ENCODE peak calls at places on chromosomes 6 and 20, in nine cellular contexts. R, E, X, I, C, B, T, P and O are unnamed samples.

GRCh38 chr20:15236812-15237211 is 899.4 kb upstream of the FLRT3 start:
- DNase-seq in E (peak; percentile 1), X (no peak), I (no peak), T (peak; percentile 67), B (peak; percentile 23), R (peak; percentile 9), C (peak; percentile 19), P (no peak), O (peak; percentile 38)

GRCh38 chr20:47749367-47749766 is 35.9 kb downstream of the SULF2 start:
- DNase-seq in B (no peak), P (no peak), C (no peak), R (peak; percentile 89), T (no peak), X (no peak), I (no peak), E (no peak), O (peak; percentile 8)

GRCh38 chr20:53645582-53645897 is 51.9 kb upstream of the ZNF217 start:
- DNase-seq in T (no peak), B (no peak), X (no peak), C (no peak), I (no peak), P (no peak), R (no peak), E (no peak), O (no peak)

GRCh38 chr6:1472643-1473042 is 83.3 kb downstream of the FOXF2 start:
- DNase-seq in I (no peak), R (no peak), E (no peak), T (no peak), C (no peak), P (no peak), B (no peak), X (no peak), O (no peak)

GRCh38 chr6:112180095-112180820 is 74.1 kb downstream of the LAMA4 start:
- DNase-seq in X (peak; percentile 59), B (peak; percentile 48), R (peak; percentile 73), E (peak; percentile 51), I (peak; percentile 74), T (no peak), C (peak; percentile 65), P (no peak), O (peak; percentile 89)

GRCh38 chr6:133804263-133804662 is 84.7 kb upstream of the TCF21 start:
- DNase-seq in R (peak; percentile 52), B (no peak), I (no peak), T (peak; percentile 22), E (no peak), P (no peak), X (no peak), C (no peak), O (peak; percentile 67)

GRCh38 chr6:36441307-36441894 is 1.3 kb downstream of the PXT1 start:
- DNase-seq in C (peak; percentile 53), X (peak; percentile 84), B (peak; percentile 99), T (peak; percentile 100), I (peak; percentile 67), E (peak; percentile 88), P (peak; percentile 69), R (peak; percentile 99), O (peak; percentile 100)

GRCh38 chr20:41456341-41456740 is 89.7 kb upstream of the EMILIN3 start:
- DNase-seq in P (no peak), R (no peak), C (no peak), X (no peak), I (no peak), B (no peak), T (no peak), E (no peak), O (no peak)

GRCh38 chr20:1876217-1876921 is 18.8 kb upstream of the SIRPA start:
- DNase-seq in C (no peak), B (no peak), T (no peak), P (no peak), R (no peak), X (no peak), I (peak; percentile 16), E (no peak), O (no peak)

GRCh38 chr6:39004801-39005200 is 43.8 kb upstream of the GLP1R start:
- DNase-seq in X (no peak), E (no peak), B (no peak), T (no peak), C (no peak), R (no peak), P (no peak), I (no peak), O (no peak)

GRCh38 chr6:113632220-113632864 is 224.8 kb upstream of the MARCKS start:
- DNase-seq in C (peak; percentile 5), B (peak; percentile 53), R (peak; percentile 93), P (no peak), I (no peak), E (no peak), T (peak; percentile 94), X (no peak), O (peak; percentile 95)

GRCh38 chr6:75602164-75602896 is 650 bp downstream of the SENP6 start:
- DNase-seq in B (peak; percentile 35), E (peak; percentile 18), P (no peak), R (peak; percentile 43), T (peak; percentile 29), C (peak; percentile 39), X (peak; percentile 66), I (peak; percentile 75), O (peak; percentile 52)